ENCODE peak calls at places on chromosome 16, in four cellular contexts. G is non-pigmented ciliary epithelial cell, A is NCI-H1417, E is A673. M is an unnamed sample.

GRCh38 chr16:88337021-88337420 is 45.7 kb upstream of the ZNF469 start:
- DNase-seq in G (no peak), A (no peak), E (no peak), M (no peak)

GRCh38 chr16:1474047-1474446 is 781 bp downstream of the CLCN7 start:
- DNase-seq in G (no peak), A (no peak), E (no peak), M (no peak)

GRCh38 chr16:27890006-27890405 is 173.5 kb downstream of the GSG1L start:
- DNase-seq in G (no peak), A (no peak), E (no peak), M (no peak)

GRCh38 chr16:35639233-35640205 is 2180.1 kb downstream of the TP53TG3F start:
- DNase-seq in G (no peak), A (no peak), E (no peak), M (no peak)

GRCh38 chr16:67965668-67966548 is 2.5 kb downstream of the SLC12A4 start:
- DNase-seq in G (no peak), A (peak; percentile 26), E (no peak), M (peak; percentile 64)

GRCh38 chr16:55502801-55503366 is 6.0 kb upstream of the LPCAT2 start:
- DNase-seq in G (no peak), A (peak; percentile 2), E (no peak), M (peak; percentile 99)

GRCh38 chr16:68049448-68049847 is 26.4 kb downstream of the DUS2 start:
- DNase-seq in G (no peak), A (no peak), E (no peak), M (no peak)

GRCh38 chr16:27289669-27290068 is 21.1 kb upstream of the NSMCE1 start:
- DNase-seq in G (no peak), A (no peak), E (no peak), M (no peak)

GRCh38 chr16:2982402-2982801 is 2.2 kb upstream of the PKMYT1 start:
- DNase-seq in G (no peak), A (no peak), E (no peak), M (no peak)

GRCh38 chr16:13104772-13105171 is 203.4 kb downstream of the SHISA9 start:
- DNase-seq in G (no peak), A (no peak), E (no peak), M (no peak)

GRCh38 chr16:69724414-69724873 is 1.9 kb downstream of the NQO1 start:
- DNase-seq in G (no peak), A (no peak), E (no peak), M (no peak)

GRCh38 chr16:75080205-75081029 is 36.2 kb downstream of the LDHD start:
- DNase-seq in G (peak; percentile 56), A (no peak), E (no peak), M (no peak)

GRCh38 chr16:74304164-74304834 is 7.7 kb downstream of the PSMD7 start:
- DNase-seq in G (no peak), A (no peak), E (peak; percentile 22), M (no peak)

GRCh38 chr16:22139008-22139407 is 23.3 kb upstream of the SDR42E2 start:
- DNase-seq in G (no peak), A (no peak), E (no peak), M (no peak)

GRCh38 chr16:64712027-64712426 is 409.8 kb downstream of the CDH11 start:
- DNase-seq in G (no peak), A (no peak), E (no peak), M (no peak)

GRCh38 chr16:78122774-78123315 is 23.4 kb downstream of the WWOX start:
- DNase-seq in G (peak; percentile 5), A (peak; percentile 85), E (peak; percentile 81), M (peak; percentile 79)

GRCh38 chr16:54934536-54935410 is 4.1 kb downstream of the IRX5 start:
- DNase-seq in G (no peak), A (no peak), E (no peak), M (no peak)

GRCh38 chr16:2817496-2818277 is 650 bp downstream of the PRSS21 start:
- DNase-seq in G (no peak), A (peak; percentile 8), E (no peak), M (no peak)

GRCh38 chr16:81779540-81780320 is 639 bp downstream of the PLCG2 start:
- DNase-seq in G (no peak), A (no peak), E (no peak), M (no peak)

M was measured in SJCRH30.